ENCODE peak calls at places on chromosome 11, in four cellular contexts. B, J, Y and I are unnamed samples.

GRCh38 chr11:84812351-84813083 is 814.6 kb downstream of the DLG2 start:
- DNase-seq in J (no peak), B (no peak), Y (no peak), I (peak; percentile 86)

GRCh38 chr11:60625262-60625661 is 74.2 kb upstream of the MS4A8 start:
- DNase-seq in B (no peak), J (no peak), Y (no peak), I (peak; percentile 27)

GRCh38 chr11:114163830-114164401 is 104.4 kb downstream of the ZBTB16 start:
- DNase-seq in J (no peak), Y (no peak), B (no peak), I (no peak)

GRCh38 chr11:15114501-15115475 is at the start of gene INSC:
- DNase-seq in J (no peak), B (no peak), Y (no peak), I (no peak)

GRCh38 chr11:120188831-120189455 is 21.9 kb upstream of the OAF start:
- DNase-seq in J (no peak), Y (no peak), B (no peak), I (no peak)

GRCh38 chr11:100808904-100809491 is 121.9 kb downstream of the ARHGAP42 start:
- DNase-seq in J (no peak), B (peak; percentile 92), Y (no peak), I (peak; percentile 94)

GRCh38 chr11:95365346-95365745 is 134.3 kb upstream of the SESN3 start:
- DNase-seq in Y (no peak), B (no peak), J (peak; percentile 67), I (peak; percentile 42)

GRCh38 chr11:134074766-134075165 is 5.9 kb downstream of the JAM3 start:
- DNase-seq in B (no peak), J (no peak), Y (no peak), I (no peak)

GRCh38 chr11:83693279-83693992 is 407.3 kb upstream of the CCDC90B start:
- DNase-seq in J (no peak), Y (no peak), B (no peak), I (no peak)